ENCODE peak calls at places on chromosomes 1 and 21, in four cellular contexts. S is fibroblast of villous mesenchyme, Q is A549, U is neural progenitor cell. C is an unnamed sample.

GRCh38 chr1:203592728-203593127 is 33.9 kb upstream of the ATP2B4 start:
- DNase-seq in S (peak), Q (no peak), U (no peak), C (no peak)

GRCh38 chr1:92840600-92840999 is 8.8 kb downstream of the RPL5 start:
- DNase-seq in S (no peak), Q (no peak), U (no peak), C (no peak)

GRCh38 chr21:27683292-27683691 is 716.4 kb upstream of the ADAMTS5 start:
- DNase-seq in S (no peak), Q (no peak), U (no peak), C (no peak)

GRCh38 chr1:6519935-6520621 is 28.6 kb upstream of the PLEKHG5 start:
- DNase-seq in S (peak), Q (no peak), U (peak), C (peak)

GRCh38 chr1:41381691-41382530 is 20.7 kb downstream of the FOXO6 start:
- DNase-seq in S (peak), Q (peak), U (peak), C (peak)

GRCh38 chr1:236058141-236058626 is 6.7 kb downstream of the NID1 start:
- DNase-seq in S (peak), Q (no peak), U (peak), C (no peak)

GRCh38 chr1:2506007-2506860 is 20.2 kb downstream of the PANK4 start:
- DNase-seq in S (no peak), Q (no peak), U (no peak), C (no peak)

GRCh38 chr1:1398677-1399186 is 403 bp downstream of the CCNL2 start:
- DNase-seq in S (no peak), Q (no peak), U (no peak), C (no peak)

GRCh38 chr1:229093258-229093540 is 177.7 kb upstream of the RAB4A start:
- DNase-seq in S (no peak), Q (no peak), U (no peak), C (no peak)

GRCh38 chr21:37532868-37533780 is 166.6 kb downstream of the DYRK1A start:
- DNase-seq in S (peak), Q (peak), U (no peak), C (no peak)

GRCh38 chr1:244836135-244836521 is 670 bp downstream of the COX20 start:
- DNase-seq in S (peak), Q (peak), U (peak), C (no peak)

GRCh38 chr1:67583462-67583950 is 101.5 kb upstream of the GADD45A start:
- DNase-seq in S (no peak), Q (no peak), U (no peak), C (no peak)

GRCh38 chr1:161747789-161748188 is 1.8 kb upstream of the DUSP12 start:
- DNase-seq in S (no peak), Q (no peak), U (no peak), C (no peak)

DNA sequence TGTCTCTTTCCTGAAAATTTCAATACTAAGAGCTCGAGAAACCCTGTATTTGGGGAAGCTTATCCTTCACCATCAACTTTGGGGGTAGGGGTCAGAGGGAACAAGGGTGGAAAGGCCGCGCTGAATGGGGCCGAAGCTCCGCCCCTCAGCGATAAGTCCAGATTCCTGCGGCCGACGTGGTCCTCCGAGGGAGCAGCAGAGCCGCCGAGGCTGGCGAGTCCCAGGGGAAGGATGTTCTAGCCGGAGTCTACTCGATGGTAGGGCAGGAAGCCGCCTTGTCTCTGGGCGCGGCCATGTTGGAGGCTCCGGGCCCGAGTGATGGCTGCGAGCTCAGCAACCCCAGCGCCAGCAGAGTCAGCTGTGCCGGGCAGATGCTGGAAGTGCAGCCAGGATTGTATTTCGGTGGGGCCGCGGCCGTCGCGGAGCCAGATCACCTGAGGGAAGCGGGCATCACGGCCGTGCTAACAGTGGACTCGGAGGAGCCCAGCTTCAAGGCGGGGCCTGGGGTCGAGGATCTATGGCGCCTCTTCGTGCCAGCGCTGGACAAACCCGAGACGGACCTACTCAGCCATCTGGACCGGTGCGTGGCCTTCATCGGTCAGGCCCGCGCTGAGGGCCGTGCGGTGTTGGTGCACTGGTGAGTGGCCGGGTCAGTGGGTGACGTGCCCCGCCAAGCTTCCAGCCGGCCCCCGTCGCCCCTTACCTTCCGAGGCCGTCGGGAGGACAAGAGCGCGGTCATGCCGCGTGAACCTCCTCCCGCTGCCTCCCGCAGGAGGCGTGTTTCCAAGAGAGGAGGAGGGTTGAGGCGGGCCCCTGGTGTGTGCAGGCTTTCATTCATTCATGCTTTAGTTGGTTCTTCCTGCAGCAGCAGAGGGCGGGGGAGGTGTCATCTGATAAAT is at the start of gene DUSP12:
- DNase-seq in S (peak), Q (peak), U (peak), C (peak)
- TF ChIP-seq CTCF in S (peak), Q (peak), U (peak), C (no peak)

GRCh38 chr1:27099154-27099903 is 55.6 kb downstream of the SLC9A1 start:
- DNase-seq in S (peak), Q (peak), U (peak), C (no peak)
- TF ChIP-seq CTCF in S (no peak), Q (no peak), U (no peak), C (no peak)

GRCh38 chr1:216310776-216311175 is 112.5 kb downstream of the USH2A start:
- DNase-seq in S (peak), Q (no peak), U (peak), C (no peak)
- TF ChIP-seq CTCF in S (peak), Q (no peak), U (peak), C (no peak)

GRCh38 chr1:230268371-230269170 is 157.6 kb downstream of the PGBD5 start:
- DNase-seq in S (peak), Q (peak), U (peak), C (no peak)
- TF ChIP-seq CTCF in S (peak), Q (peak), U (peak), C (peak)

C was measured in mesothelial cell of epicardium.